ENCODE peak calls at places on chromosomes 1 and 21, in nine cellular contexts. I, F, K, U, N, M, B, E and Y are unnamed samples.

GRCh38 chr1:150551784-150552691 is 2.8 kb downstream of the ADAMTSL4 start:
- DNase-seq in I (no peak), F (no peak), K (peak), U (peak), N (no peak), M (peak), B (peak), E (no peak), Y (peak)

GRCh38 chr1:199843856-199844255 is 183.7 kb upstream of the NR5A2 start:
- DNase-seq in I (no peak), F (no peak), K (peak), U (no peak), N (no peak), M (peak), B (no peak), E (no peak), Y (no peak)

GRCh38 chr1:113073457-113073950 is 506 bp downstream of the LRIG2 start:
- DNase-seq in I (peak), F (no peak), K (no peak), U (peak), N (no peak), M (peak), B (peak), E (peak), Y (peak)

GRCh38 chr1:66556161-66556611 is 22.2 kb downstream of the SGIP1 start:
- DNase-seq in I (no peak), F (no peak), K (no peak), U (no peak), N (no peak), M (no peak), B (no peak), E (no peak), Y (no peak)

GRCh38 chr21:33480481-33481103 is 818 bp upstream of the TMEM50B start:
- DNase-seq in I (no peak), F (no peak), K (no peak), U (no peak), N (no peak), M (no peak), B (no peak), E (no peak), Y (no peak)

GRCh38 chr1:53461329-53462044 is 2.3 kb downstream of the DMRTB1 start:
- DNase-seq in I (no peak), F (no peak), K (no peak), U (no peak), N (no peak), M (no peak), B (no peak), E (no peak), Y (peak)

GRCh38 chr1:67058761-67059160 is 4.8 kb upstream of the SLC35D1 start:
- DNase-seq in I (no peak), F (no peak), K (no peak), U (no peak), N (no peak), M (no peak), B (peak), E (no peak), Y (no peak)

GRCh38 chr1:36137776-36138175 is 11.5 kb downstream of the TRAPPC3 start:
- DNase-seq in I (no peak), F (no peak), K (no peak), U (no peak), N (no peak), M (no peak), B (no peak), E (no peak), Y (no peak)

GRCh38 chr1:238985312-238985711 is 401.1 kb upstream of the CHRM3 start:
- DNase-seq in I (no peak), F (no peak), K (no peak), U (no peak), N (no peak), M (no peak), B (no peak), E (no peak), Y (no peak)

GRCh38 chr1:189606795-189607476 is 870.7 kb downstream of the BRINP3 start:
- DNase-seq in I (no peak), F (no peak), K (peak), U (no peak), N (peak), M (peak), B (peak), E (no peak), Y (no peak)

GRCh38 chr21:35102488-35103407 is 53.6 kb upstream of the RUNX1 start:
- DNase-seq in I (no peak), F (peak), K (no peak), U (peak), N (no peak), M (peak), B (no peak), E (no peak), Y (peak)

GRCh38 chr1:10510520-10511493 is 36.1 kb downstream of the PEX14 start:
- DNase-seq in I (peak), F (peak), K (peak), U (no peak), N (peak), M (peak), B (peak), E (no peak), Y (no peak)

GRCh38 chr21:43728467-43729390 is 9.8 kb downstream of the PDXK start:
- DNase-seq in I (peak), F (peak), K (peak), U (peak), N (peak), M (peak), B (peak), E (peak), Y (peak)

GRCh38 chr1:110138956-110139355 is 11.3 kb upstream of the SLC6A17 start:
- DNase-seq in I (no peak), F (no peak), K (no peak), U (no peak), N (no peak), M (no peak), B (no peak), E (no peak), Y (no peak)

GRCh38 chr1:114428083-114428754 is 82.8 kb downstream of the TRIM33 start:
- DNase-seq in I (no peak), F (peak), K (peak), U (no peak), N (no peak), M (no peak), B (peak), E (peak), Y (no peak)

GRCh38 chr1:8629241-8630091 is 188.0 kb downstream of the RERE start:
- DNase-seq in I (no peak), F (no peak), K (peak), U (no peak), N (no peak), M (no peak), B (peak), E (peak), Y (no peak)

GRCh38 chr21:45176141-45176540 is 101.8 kb downstream of the ADARB1 start:
- DNase-seq in I (no peak), F (no peak), K (no peak), U (no peak), N (no peak), M (no peak), B (no peak), E (no peak), Y (no peak)

GRCh38 chr1:203448521-203449061 is 27.0 kb upstream of the PRELP start:
- DNase-seq in I (no peak), F (no peak), K (no peak), U (no peak), N (no peak), M (no peak), B (no peak), E (no peak), Y (peak)

GRCh38 chr1:62912028-62912638 is 128.2 kb downstream of the ATG4C start:
- DNase-seq in I (no peak), F (no peak), K (peak), U (no peak), N (no peak), M (peak), B (peak), E (peak), Y (no peak)

GRCh38 chr1:44609412-44609767 is 64.9 kb downstream of the TMEM53 start:
- DNase-seq in I (no peak), F (no peak), K (peak), U (no peak), N (no peak), M (peak), B (peak), E (peak), Y (no peak)

GRCh38 chr1:203288351-203288894 is 16.9 kb upstream of the BTG2 start:
- DNase-seq in I (no peak), F (no peak), K (no peak), U (no peak), N (no peak), M (no peak), B (no peak), E (no peak), Y (no peak)

GRCh38 chr1:55827350-55827749 is 612.2 kb upstream of the USP24 start:
- DNase-seq in I (no peak), F (no peak), K (peak), U (no peak), N (peak), M (peak), B (peak), E (no peak), Y (no peak)

GRCh38 chr1:33433509-33434362 is 2.8 kb upstream of the PHC2 start:
- DNase-seq in I (peak), F (no peak), K (peak), U (peak), N (peak), M (peak), B (peak), E (no peak), Y (peak)

GRCh38 chr1:96313216-96313615 is 408.4 kb upstream of the PTBP2 start:
- DNase-seq in I (no peak), F (no peak), K (peak), U (no peak), N (peak), M (peak), B (peak), E (no peak), Y (no peak)

GRCh38 chr1:6891781-6892579 is 106.7 kb downstream of the CAMTA1 start:
- DNase-seq in I (no peak), F (no peak), K (no peak), U (no peak), N (no peak), M (peak), B (peak), E (no peak), Y (no peak)

GRCh38 chr1:167935252-167936067 is 1.0 kb upstream of the DCAF6 start:
- DNase-seq in I (no peak), F (peak), K (peak), U (peak), N (no peak), M (peak), B (peak), E (no peak), Y (no peak)

GRCh38 chr21:44881586-44881939 is 8.1 kb upstream of the PTTG1IP start:
- DNase-seq in I (no peak), F (no peak), K (no peak), U (no peak), N (no peak), M (no peak), B (no peak), E (no peak), Y (no peak)

GRCh38 chr1:23638786-23639241 is 52.8 kb upstream of the RPL11 start:
- DNase-seq in I (no peak), F (no peak), K (peak), U (no peak), N (no peak), M (no peak), B (peak), E (peak), Y (no peak)

GRCh38 chr1:38690790-38691189 is 168.8 kb downstream of the RRAGC start:
- DNase-seq in I (no peak), F (no peak), K (no peak), U (no peak), N (no peak), M (peak), B (peak), E (no peak), Y (no peak)

GRCh38 chr1:204659061-204659460 is 26.5 kb downstream of the LRRN2 start:
- DNase-seq in I (no peak), F (no peak), K (no peak), U (no peak), N (no peak), M (no peak), B (no peak), E (no peak), Y (no peak)

GRCh38 chr1:246281639-246282038 is 225.4 kb downstream of the SMYD3 start:
- DNase-seq in I (no peak), F (no peak), K (no peak), U (no peak), N (no peak), M (no peak), B (no peak), E (no peak), Y (no peak)

GRCh38 chr1:32818804-32819541 is 1.5 kb downstream of the S100PBP start:
- DNase-seq in I (no peak), F (no peak), K (no peak), U (no peak), N (no peak), M (no peak), B (no peak), E (peak), Y (no peak)

GRCh38 chr1:240465531-240465940 is 146.4 kb downstream of the GREM2 start:
- DNase-seq in I (no peak), F (no peak), K (no peak), U (no peak), N (no peak), M (no peak), B (no peak), E (peak), Y (no peak)

GRCh38 chr1:226712779-226713420 is 26.2 kb downstream of the ITPKB start:
- DNase-seq in I (no peak), F (no peak), K (no peak), U (no peak), N (no peak), M (no peak), B (no peak), E (no peak), Y (no peak)

GRCh38 chr1:238491265-238491664 is 600.5 kb upstream of the ZP4 start:
- DNase-seq in I (no peak), F (no peak), K (no peak), U (no peak), N (no peak), M (no peak), B (no peak), E (no peak), Y (no peak)

GRCh38 chr1:41393993-41394392 is 32.8 kb downstream of the FOXO6 start:
- DNase-seq in I (no peak), F (no peak), K (no peak), U (no peak), N (no peak), M (no peak), B (no peak), E (no peak), Y (no peak)
- H3K4me3 ChIP-seq in I (no peak), F (no peak), K (no peak), U (no peak), N (no peak), M (no peak), B (no peak), E (no peak), Y (no peak)

DNA sequence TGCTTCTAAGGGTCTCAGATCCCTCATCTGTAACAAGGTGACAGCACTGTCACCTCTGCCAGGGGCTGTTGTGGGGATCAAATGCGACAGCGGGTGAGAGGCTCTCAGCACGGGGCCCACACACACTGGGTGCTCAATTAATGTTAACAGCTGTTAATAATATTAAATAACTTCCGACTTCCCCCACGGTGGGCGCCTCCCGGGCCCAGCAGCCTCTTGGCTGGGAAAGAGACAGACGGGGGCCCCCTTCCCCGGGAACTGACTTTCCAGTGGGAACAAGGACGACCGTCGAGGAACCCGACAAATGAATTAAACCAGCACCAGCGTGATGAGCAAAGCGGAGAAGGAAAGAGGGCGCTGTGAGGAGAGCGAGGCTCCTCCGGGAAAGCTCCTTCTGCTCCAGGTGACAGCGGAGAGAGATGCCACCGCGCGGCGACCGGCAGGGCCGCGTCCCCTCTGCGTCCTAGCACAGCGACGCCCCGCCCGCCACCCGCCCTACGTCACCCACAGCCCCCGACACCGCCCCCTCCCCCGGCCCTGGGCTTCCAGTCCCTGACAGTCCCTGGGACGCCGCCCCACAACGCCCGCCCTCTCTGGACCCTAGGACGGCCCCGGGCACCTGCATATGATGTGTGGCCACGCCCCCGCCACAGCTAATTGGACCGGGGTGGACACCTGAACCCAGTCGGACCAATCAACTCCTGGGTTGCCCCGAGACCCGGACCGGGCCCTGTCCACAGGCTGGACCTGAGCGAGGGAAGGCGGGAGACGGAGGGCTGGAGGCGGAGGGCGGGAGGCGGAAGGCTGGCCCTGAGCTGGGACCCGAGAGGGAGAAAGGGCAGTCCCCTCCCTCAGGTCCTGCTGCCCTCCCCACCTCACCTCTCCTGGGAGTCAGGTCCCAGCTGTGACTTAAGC is 38.2 kb downstream of the MATN1 start:
- DNase-seq in I (no peak), F (peak), K (no peak), U (peak), N (no peak), M (no peak), B (no peak), E (peak), Y (peak)
- H3K4me3 ChIP-seq in I (no peak), F (no peak), K (no peak), U (no peak), N (no peak), M (no peak), B (no peak), E (peak), Y (no peak)

DNA sequence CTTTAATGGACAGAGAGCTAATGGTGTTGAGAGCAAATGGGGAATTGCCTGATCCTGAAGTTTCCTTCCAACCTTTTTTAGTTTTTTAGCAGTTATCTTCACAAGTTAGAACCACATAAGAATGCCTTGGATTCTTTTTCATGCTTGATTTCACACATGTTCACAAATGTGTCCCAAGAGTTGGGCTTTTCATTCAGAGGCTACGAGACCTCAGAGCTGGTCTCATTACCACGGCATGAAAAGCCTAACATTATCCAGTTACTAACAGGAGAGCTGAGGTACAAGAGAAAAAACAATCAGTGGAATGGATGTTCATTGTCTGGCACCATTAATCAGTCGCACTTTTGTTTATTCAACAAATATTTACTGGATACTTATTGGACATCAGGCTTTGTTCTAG is 340.7 kb downstream of the ZNF326 start:
- DNase-seq in I (no peak), F (no peak), K (no peak), U (no peak), N (no peak), M (no peak), B (no peak), E (no peak), Y (no peak)
- H3K4me3 ChIP-seq in I (no peak), F (no peak), K (no peak), U (no peak), N (no peak), M (no peak), B (no peak), E (no peak), Y (no peak)

DNA sequence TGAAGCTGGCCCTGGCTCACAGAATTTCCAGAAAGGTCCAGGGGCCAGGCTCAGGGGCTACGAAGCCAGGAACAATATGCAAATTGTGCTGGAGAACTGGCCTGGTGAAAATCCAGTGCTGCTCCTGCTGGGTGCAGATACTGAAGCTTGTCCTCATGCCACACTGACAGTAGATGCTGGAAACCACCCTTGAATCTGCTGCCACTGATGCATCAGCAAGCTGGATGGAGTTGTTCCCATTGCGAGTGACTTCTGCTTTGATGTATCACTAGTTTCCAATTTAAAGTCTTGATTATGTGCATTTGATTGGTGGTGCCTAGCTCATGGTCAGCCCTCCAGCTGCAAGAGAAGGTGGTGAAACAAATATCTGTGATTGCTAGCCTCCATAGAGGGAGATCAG is 11.0 kb upstream of the KIAA0040 start:
- DNase-seq in I (no peak), F (no peak), K (no peak), U (no peak), N (no peak), M (no peak), B (no peak), E (no peak), Y (no peak)
- H3K4me3 ChIP-seq in I (no peak), F (no peak), K (no peak), U (no peak), N (no peak), M (no peak), B (no peak), E (no peak), Y (no peak)

GRCh38 chr1:1630965-1631792 is 794 bp upstream of the MMP23B start:
- DNase-seq in I (no peak), F (no peak), K (peak), U (peak), N (no peak), M (no peak), B (peak), E (peak), Y (peak)
- H3K4me3 ChIP-seq in I (no peak), F (no peak), K (no peak), U (peak), N (no peak), M (no peak), B (no peak), E (no peak), Y (no peak)